ENCODE peak calls at places on chromosomes 11 and 22, in ten cellular contexts. B, J, U, D, K, L, Z, V, W and C are unnamed samples.

GRCh38 chr22:46233231-46233630 is 16.9 kb downstream of the CDPF1 start:
- DNase-seq in K (no peak), D (peak), Z (peak), W (peak), J (no peak), V (peak), B (peak), U (peak), L (no peak), C (no peak)

GRCh38 chr22:30185129-30185528 is 61.4 kb downstream of the LIF start:
- DNase-seq in L (no peak), V (no peak), W (no peak), U (no peak), D (peak), K (no peak), J (no peak), B (no peak), Z (no peak), C (no peak)

GRCh38 chr11:34181254-34181653 is 75.8 kb downstream of the NAT10 start:
- DNase-seq in L (no peak), Z (no peak), V (no peak), K (no peak), U (peak), W (no peak), D (no peak), J (no peak), B (peak), C (no peak)

GRCh38 chr11:99325807-99326206 is 305.1 kb downstream of the CNTN5 start:
- DNase-seq in L (no peak), Z (peak), U (no peak), D (no peak), V (peak), B (peak), W (peak), K (peak), J (no peak), C (no peak)

GRCh38 chr22:20244744-20245576 is 23.2 kb downstream of the RTN4R start:
- DNase-seq in Z (no peak), B (no peak), K (no peak), W (no peak), D (peak), J (peak), V (no peak), L (no peak), U (no peak), C (peak)

GRCh38 chr11:94130589-94131362 is 2.1 kb downstream of the PANX1 start:
- DNase-seq in W (peak), V (peak), B (peak), Z (peak), K (peak), J (no peak), L (no peak), U (no peak), D (peak), C (no peak)

GRCh38 chr11:8699903-8700302 is 17.3 kb downstream of the RPL27A start:
- DNase-seq in K (no peak), V (peak), L (no peak), B (peak), U (peak), J (no peak), D (peak), W (peak), Z (peak), C (no peak)

GRCh38 chr11:62726156-62727006 is 876 bp downstream of the HNRNPUL2 start:
- DNase-seq in U (no peak), B (no peak), K (no peak), L (no peak), W (no peak), V (no peak), D (no peak), J (no peak), Z (no peak), C (no peak)

GRCh38 chr11:128615612-128616011 is 28.3 kb upstream of the ETS1 start:
- DNase-seq in W (no peak), J (no peak), D (no peak), U (no peak), K (no peak), L (no peak), V (no peak), Z (no peak), B (no peak), C (no peak)

GRCh38 chr22:36365020-36365411 is 22.8 kb downstream of the MYH9 start:
- DNase-seq in W (peak), B (peak), L (peak), K (peak), D (peak), U (no peak), V (peak), Z (peak), J (peak), C (no peak)

GRCh38 chr11:11028017-11028692 is 170.3 kb upstream of the ZBED5 start:
- DNase-seq in V (peak), W (peak), U (peak), K (peak), D (peak), Z (peak), J (peak), L (peak), B (peak), C (peak)

GRCh38 chr11:67282876-67283371 is 6.2 kb upstream of the ANKRD13D start:
- DNase-seq in V (no peak), Z (no peak), B (no peak), D (no peak), U (no peak), L (no peak), W (no peak), K (no peak), J (no peak), C (no peak)

GRCh38 chr22:31344369-31345330 is 1.5 kb downstream of the PATZ1 start:
- DNase-seq in U (no peak), B (no peak), W (no peak), V (peak), J (peak), L (no peak), Z (peak), D (peak), K (no peak), C (peak)

GRCh38 chr11:129067454-129067853 is 124.7 kb downstream of the ARHGAP32 start:
- DNase-seq in L (no peak), D (no peak), V (no peak), W (no peak), J (no peak), U (no peak), K (no peak), B (no peak), Z (no peak), C (no peak)

GRCh38 chr22:24925586-24926427 is 20.7 kb downstream of the LHFPL7 start:
- DNase-seq in B (no peak), V (no peak), U (no peak), D (no peak), W (no peak), J (no peak), K (no peak), L (no peak), Z (no peak), C (no peak)

GRCh38 chr11:69948256-69949141 is 129.3 kb upstream of the FGF3 start:
- DNase-seq in J (no peak), D (peak), U (no peak), K (no peak), L (no peak), Z (peak), B (peak), W (no peak), V (peak), C (peak)

GRCh38 chr11:61958590-61958989 is 8.4 kb downstream of the BEST1 start:
- DNase-seq in B (no peak), Z (no peak), W (peak), D (no peak), L (no peak), U (no peak), K (no peak), J (no peak), V (no peak), C (no peak)

GRCh38 chr11:76030286-76030685 is 176.0 kb downstream of the WNT11 start:
- DNase-seq in J (no peak), V (peak), U (no peak), L (no peak), W (no peak), B (no peak), K (no peak), D (peak), Z (peak), C (no peak)